ENCODE peak calls at places on chromosomes 6 and 20, in seven cellular contexts. W, C, K, E, G, H and O are unnamed samples.

GRCh38 chr6:27545271-27546046 is 72.6 kb upstream of the ZNF184 start:
- DNase-seq in W (no peak), K (no peak), H (peak; percentile 62), E (no peak), C (no peak), G (peak; percentile 64), O (no peak)

GRCh38 chr20:15835811-15836210 is 737.4 kb downstream of the KIF16B start:
- DNase-seq in W (no peak), H (no peak), K (no peak), G (no peak), C (no peak), E (no peak), O (no peak)

GRCh38 chr6:43986177-43986825 is 141.0 kb downstream of the MRPL14 start:
- DNase-seq in H (no peak), C (no peak), W (no peak), G (no peak), K (no peak), E (no peak), O (no peak)

GRCh38 chr6:3484240-3484639 is 27.4 kb upstream of the SLC22A23 start:
- DNase-seq in W (no peak), C (no peak), G (peak; percentile 63), H (no peak), E (no peak), K (no peak), O (no peak)

GRCh38 chr6:154440022-154440421 is 70.5 kb downstream of the CNKSR3 start:
- DNase-seq in C (no peak), W (no peak), G (no peak), E (no peak), K (no peak), H (no peak), O (no peak)

GRCh38 chr6:135667694-135668455 is 170.3 kb upstream of the AHI1 start:
- DNase-seq in W (no peak), H (no peak), C (no peak), E (no peak), K (peak; percentile 30), G (peak; percentile 39), O (no peak)

GRCh38 chr6:32965901-32966300 is 2.5 kb upstream of the BRD2 start:
- DNase-seq in H (no peak), K (no peak), E (no peak), C (no peak), W (no peak), G (no peak), O (no peak)

GRCh38 chr20:61026731-61027130 is 225.3 kb upstream of the CDH4 start:
- DNase-seq in E (no peak), W (no peak), K (no peak), G (no peak), C (peak; percentile 31), H (no peak), O (no peak)

GRCh38 chr6:89357390-89357789 is 4.9 kb upstream of the UBE2J1 start:
- DNase-seq in G (no peak), C (no peak), W (no peak), K (no peak), H (peak; percentile 46), E (no peak), O (peak; percentile 33)

GRCh38 chr6:111456208-111456607 is 26.8 kb downstream of the REV3L start:
- DNase-seq in G (peak; percentile 36), K (no peak), W (no peak), E (no peak), H (no peak), C (no peak), O (no peak)

GRCh38 chr6:81750660-81751387 is 1.7 kb downstream of the TENT5A start:
- DNase-seq in K (no peak), E (no peak), G (peak; percentile 21), W (no peak), C (no peak), H (no peak), O (no peak)

GRCh38 chr6:11272491-11273192 is 40.2 kb upstream of the NEDD9 start:
- DNase-seq in H (no peak), W (no peak), C (peak; percentile 23), G (no peak), E (no peak), K (no peak), O (no peak)

GRCh38 chr6:5764401-5764955 is 242.2 kb downstream of the NRN1 start:
- DNase-seq in W (no peak), E (peak; percentile 84), K (peak; percentile 50), H (peak; percentile 32), C (no peak), G (no peak), O (no peak)

GRCh38 chr20:48603819-48604405 is 223.9 kb downstream of the PREX1 start:
- DNase-seq in H (no peak), W (no peak), C (no peak), E (no peak), G (no peak), K (no peak), O (no peak)

GRCh38 chr20:20525756-20526155 is 157.9 kb downstream of the INSM1 start:
- DNase-seq in H (no peak), G (no peak), E (no peak), C (peak; percentile 75), W (no peak), K (no peak), O (no peak)

GRCh38 chr20:54132612-54133433 is 41.0 kb downstream of the CYP24A1 start:
- DNase-seq in G (peak; percentile 98), H (no peak), K (no peak), W (no peak), C (no peak), E (peak; percentile 58), O (no peak)

GRCh38 chr20:535958-536357 is 7.6 kb downstream of the CSNK2A1 start:
- DNase-seq in G (peak; percentile 20), C (no peak), H (no peak), K (no peak), E (no peak), W (no peak), O (no peak)

GRCh38 chr6:23456396-23456795 is 669.6 kb upstream of the NRSN1 start:
- DNase-seq in C (no peak), E (no peak), K (no peak), G (no peak), W (no peak), H (no peak), O (no peak)

GRCh38 chr6:156848533-156848932 is 71.4 kb downstream of the ARID1B start:
- DNase-seq in K (peak; percentile 84), W (no peak), C (peak; percentile 83), H (no peak), G (peak; percentile 60), E (no peak), O (no peak)